ENCODE peak calls at places on chromosomes 16 and 17, in five cellular contexts. I is body of pancreas, H is A549, M is lung, C is Kasumi-1. X is an unnamed sample.

GRCh38 chr17:74814453-74814852 is 38.3 kb upstream of the NAT9 start:
- DNase-seq in I (no peak), H (no peak), M (no peak), C (no peak), X (no peak)

GRCh38 chr17:55451758-55452468 is 30.3 kb upstream of the MMD start:
- DNase-seq in I (no peak), H (no peak), M (no peak), C (no peak), X (no peak)

GRCh38 chr17:3983945-3984484 is 19.8 kb upstream of the ATP2A3 start:
- DNase-seq in I (no peak), H (peak), M (no peak), C (peak), X (peak)

GRCh38 chr17:82085031-82085861 is 12.8 kb downstream of the FASN start:
- DNase-seq in I (no peak), H (no peak), M (no peak), C (no peak), X (no peak)

GRCh38 chr17:58630883-58631522 is 60.8 kb downstream of the TEX14 start:
- DNase-seq in I (peak), H (no peak), M (peak), C (no peak), X (peak)

GRCh38 chr17:41329279-41329925 is 13.9 kb upstream of the KRTAP17-1 start:
- DNase-seq in I (peak), H (peak), M (peak), C (peak), X (peak)

GRCh38 chr17:45925311-45925710 is 31.0 kb downstream of the MAPT start:
- DNase-seq in I (no peak), H (no peak), M (no peak), C (no peak), X (no peak)

GRCh38 chr17:69287168-69287567 is 39.8 kb downstream of the ABCA5 start:
- DNase-seq in I (no peak), H (peak), M (no peak), C (no peak), X (no peak)

GRCh38 chr16:56337858-56338325 is 87.5 kb downstream of the AMFR start:
- DNase-seq in I (no peak), H (no peak), M (no peak), C (no peak), X (no peak)

GRCh38 chr17:77281024-77281903 is 140.5 kb downstream of the SEC14L1 start:
- DNase-seq in I (peak), H (peak), M (peak), C (no peak), X (peak)

GRCh38 chr16:81640681-81641070 is 138.4 kb upstream of the PLCG2 start:
- DNase-seq in I (no peak), H (no peak), M (no peak), C (no peak), X (no peak)

GRCh38 chr16:83930730-83931500 is 22.1 kb upstream of the OSGIN1 start:
- DNase-seq in I (no peak), H (no peak), M (no peak), C (no peak), X (no peak)

GRCh38 chr17:64209983-64210382 is 53.1 kb downstream of the TEX2 start:
- DNase-seq in I (no peak), H (no peak), M (no peak), C (no peak), X (no peak)

GRCh38 chr16:57979006-57979585 is 8.2 kb upstream of the CNGB1 start:
- DNase-seq in I (no peak), H (no peak), M (no peak), C (no peak), X (no peak)

GRCh38 chr16:1457489-1458245 is 13.3 kb upstream of the CCDC154 start:
- DNase-seq in I (no peak), H (no peak), M (no peak), C (no peak), X (no peak)

GRCh38 chr17:12743046-12743445 is 46.3 kb upstream of the ARHGAP44 start:
- DNase-seq in I (no peak), H (no peak), M (peak), C (no peak), X (no peak)

GRCh38 chr16:14486520-14487303 is 143.3 kb downstream of the PARN start:
- DNase-seq in I (peak), H (peak), M (peak), C (no peak), X (peak)

GRCh38 chr17:78933959-78934568 is 8.9 kb upstream of the TIMP2 start:
- DNase-seq in I (peak), H (peak), M (peak), C (no peak), X (peak)

GRCh38 chr17:8004899-8005298 is 2.5 kb downstream of the GUCY2D start:
- DNase-seq in I (no peak), H (no peak), M (no peak), C (no peak), X (no peak)